ENCODE peak calls at places on chromosomes 12 and 14, in five cellular contexts. P is fibroblast of lung, S is astrocyte of the spinal cord, D is left ventricle myocardium inferior, I is NAMALWA. T is an unnamed sample.

GRCh38 chr12:18864900-18865561 is 127.1 kb downstream of the CAPZA3 start:
- DNase-seq in P (peak), S (peak), D (no peak), I (no peak), T (peak)

GRCh38 chr12:38411947-38412346 is 95.4 kb downstream of the ALG10B start:
- DNase-seq in P (no peak), S (no peak), D (no peak), I (no peak), T (no peak)

GRCh38 chr14:63956326-63956725 is 103.5 kb downstream of the SYNE2 start:
- DNase-seq in P (peak), S (no peak), D (no peak), I (no peak), T (no peak)

GRCh38 chr14:84806627-84807026 is 723.3 kb upstream of the FLRT2 start:
- DNase-seq in P (peak), S (peak), D (no peak), I (no peak), T (no peak)

GRCh38 chr14:64953310-64953654 is 10.7 kb upstream of the GPX2 start:
- DNase-seq in P (no peak), S (no peak), D (no peak), I (no peak), T (no peak)

GRCh38 chr12:92905258-92905810 is 23.8 kb downstream of the EEA1 start:
- DNase-seq in P (no peak), S (no peak), D (no peak), I (no peak), T (no peak)

GRCh38 chr12:12645485-12645884 is 33.8 kb downstream of the CREBL2 start:
- DNase-seq in P (peak), S (peak), D (no peak), I (peak), T (peak)

GRCh38 chr12:25971675-25972035 is 13.2 kb downstream of the RASSF8 start:
- DNase-seq in P (no peak), S (peak), D (no peak), I (no peak), T (no peak)

GRCh38 chr14:23601424-23601823 is 22.8 kb upstream of the JPH4 start:
- DNase-seq in P (no peak), S (no peak), D (no peak), I (no peak), T (no peak)

GRCh38 chr14:100076133-100076532 is 10.9 kb downstream of the EVL start:
- DNase-seq in P (no peak), S (no peak), D (no peak), I (peak), T (peak)

GRCh38 chr14:103316723-103317122 is 17.3 kb upstream of the EIF5 start:
- DNase-seq in P (no peak), S (no peak), D (no peak), I (no peak), T (no peak)

GRCh38 chr14:93132472-93133065 is 16.8 kb upstream of the ITPK1 start:
- DNase-seq in P (peak), S (peak), D (no peak), I (peak), T (peak)

GRCh38 chr12:51915003-51915625 is 7.8 kb downstream of the ACVRL1 start:
- DNase-seq in P (no peak), S (no peak), D (no peak), I (no peak), T (no peak)

GRCh38 chr14:52824479-52824878 is 33.1 kb upstream of the GNPNAT1 start:
- DNase-seq in P (peak), S (no peak), D (no peak), I (no peak), T (no peak)

GRCh38 chr14:75522224-75522764 is at the start of gene BATF:
- DNase-seq in P (no peak), S (no peak), D (no peak), I (peak), T (no peak)

GRCh38 chr14:53156238-53156637 is 3.1 kb upstream of the DDHD1 start:
- DNase-seq in P (no peak), S (no peak), D (no peak), I (no peak), T (no peak)

GRCh38 chr12:95633671-95634465 is 82.6 kb upstream of the USP44 start:
- DNase-seq in P (peak), S (peak), D (no peak), I (no peak), T (no peak)

GRCh38 chr12:121009744-121010143 is 6.5 kb downstream of the C12orf43 start:
- DNase-seq in P (peak), S (peak), D (no peak), I (peak), T (peak)

GRCh38 chr14:101504096-101504948 is 57.0 kb upstream of the DIO3 start:
- DNase-seq in P (no peak), S (no peak), D (no peak), I (no peak), T (no peak)

GRCh38 chr12:105562727-105563072 is 232.2 kb downstream of the C12orf75 start:
- DNase-seq in P (no peak), S (no peak), D (no peak), I (no peak), T (peak)

GRCh38 chr14:65860956-65861631 is 448.6 kb downstream of the FUT8 start:
- DNase-seq in P (no peak), S (no peak), D (no peak), I (no peak), T (no peak)

GRCh38 chr12:26347300-26347699 is 151.9 kb downstream of the SSPN start:
- DNase-seq in P (no peak), S (no peak), D (no peak), I (no peak), T (no peak)

GRCh38 chr12:53005215-53005985 is 856 bp upstream of the EIF4B start:
- DNase-seq in P (no peak), S (no peak), D (peak), I (peak), T (no peak)

GRCh38 chr14:67785270-67786109 is 30.9 kb downstream of the ZFYVE26 start:
- DNase-seq in P (no peak), S (no peak), D (no peak), I (no peak), T (no peak)

GRCh38 chr14:83975435-83976222 is 1554.3 kb upstream of the FLRT2 start:
- DNase-seq in P (no peak), S (no peak), D (peak), I (no peak), T (no peak)

GRCh38 chr12:88993655-88994054 is 358.6 kb downstream of the DUSP6 start:
- DNase-seq in P (peak), S (peak), D (no peak), I (peak), T (peak)

GRCh38 chr12:92690601-92691000 is 12.2 kb upstream of the PLEKHG7 start:
- DNase-seq in P (no peak), S (no peak), D (no peak), I (no peak), T (no peak)

GRCh38 chr12:132825089-132825488 is 3.6 kb downstream of the GOLGA3 start:
- DNase-seq in P (no peak), S (no peak), D (no peak), I (no peak), T (no peak)

GRCh38 chr12:76586764-76587395 is 27.3 kb upstream of the OSBPL8 start:
- DNase-seq in P (peak), S (peak), D (no peak), I (peak), T (peak)

GRCh38 chr12:22110176-22110575 is 64.2 kb downstream of the CMAS start:
- DNase-seq in P (no peak), S (no peak), D (no peak), I (no peak), T (no peak)

GRCh38 chr12:70190252-70191010 is 52.8 kb upstream of the CNOT2 start:
- DNase-seq in P (peak), S (peak), D (no peak), I (no peak), T (no peak)

GRCh38 chr12:2682301-2683282 is 112.2 kb upstream of the FKBP4 start:
- DNase-seq in P (peak), S (peak), D (no peak), I (peak), T (peak)

GRCh38 chr14:92470215-92470614 is 43.4 kb upstream of the RIN3 start:
- DNase-seq in P (peak), S (peak), D (no peak), I (no peak), T (peak)

GRCh38 chr12:99567072-99567471 is 80.5 kb upstream of the GARIN6 start:
- DNase-seq in P (no peak), S (no peak), D (no peak), I (no peak), T (no peak)

GRCh38 chr12:101875112-101875961 is 2.0 kb upstream of the DRAM1 start:
- DNase-seq in P (peak), S (peak), D (no peak), I (no peak), T (no peak)